ENCODE peak calls at places on chromosomes 13 and 19, in seven cellular contexts. One of them, this sample, is unnamed.

GRCh38 chr19:42277821-42278809 is 9.1 kb downstream of the CIC start:
- DNase-seq in SJSA1: no peak
- DNase-seq in NCI-H1092: no peak
- DNase-seq in fibroblast of villous mesenchyme: no peak
- DNase-seq in activated T-helper 1 cell treated with anti-CD3 and anti-CD28 coated beads, Interleukin-12 subunit alpha, Interleukin-12 subunit beta, Interleukin-2, Interleukin-4 antibody, amounts not matched to agents 30 ng/mL and 10 ng/mL and 1 ng/mL, durations not matched to agents 14 hours and 24 hours and 36 hours: no peak
- DNase-seq in right atrium auricular region: no peak
- DNase-seq in nucleus accumbens: no peak
- DNase-seq in this sample: peak

GRCh38 chr19:1366899-1367870 is 16.5 kb upstream of the NDUFS7 start:
- DNase-seq in activated T-helper 1 cell treated with anti-CD3 and anti-CD28 coated beads, Interleukin-12 subunit alpha, Interleukin-12 subunit beta, Interleukin-2, Interleukin-4 antibody, amounts not matched to agents 30 ng/mL and 10 ng/mL and 1 ng/mL, durations not matched to agents 14 hours and 24 hours and 36 hours: no peak
- DNase-seq in fibroblast of villous mesenchyme: no peak
- DNase-seq in NCI-H1092: no peak
- DNase-seq in SJSA1: no peak
- DNase-seq in right atrium auricular region: no peak
- DNase-seq in nucleus accumbens: no peak
- DNase-seq in this sample: no peak

GRCh38 chr19:42563352-42564210 is 31.1 kb downstream of the CEACAM8 start:
- DNase-seq in SJSA1: no peak
- DNase-seq in fibroblast of villous mesenchyme: peak
- DNase-seq in activated T-helper 1 cell treated with anti-CD3 and anti-CD28 coated beads, Interleukin-12 subunit alpha, Interleukin-12 subunit beta, Interleukin-2, Interleukin-4 antibody, amounts not matched to agents 30 ng/mL and 10 ng/mL and 1 ng/mL, durations not matched to agents 14 hours and 24 hours and 36 hours: no peak
- DNase-seq in NCI-H1092: peak
- DNase-seq in nucleus accumbens: peak
- DNase-seq in right atrium auricular region: peak
- DNase-seq in this sample: no peak

GRCh38 chr13:40468227-40468838 is 198.1 kb downstream of the FOXO1 start:
- DNase-seq in fibroblast of villous mesenchyme: no peak
- DNase-seq in SJSA1: no peak
- DNase-seq in right atrium auricular region: no peak
- DNase-seq in NCI-H1092: no peak
- DNase-seq in activated T-helper 1 cell treated with anti-CD3 and anti-CD28 coated beads, Interleukin-12 subunit alpha, Interleukin-12 subunit beta, Interleukin-2, Interleukin-4 antibody, amounts not matched to agents 30 ng/mL and 10 ng/mL and 1 ng/mL, durations not matched to agents 14 hours and 24 hours and 36 hours: no peak
- DNase-seq in nucleus accumbens: no peak
- DNase-seq in this sample: no peak

GRCh38 chr19:32748497-32748896 is 28.9 kb downstream of the TDRD12 start:
- DNase-seq in nucleus accumbens: no peak
- DNase-seq in SJSA1: no peak
- DNase-seq in right atrium auricular region: no peak
- DNase-seq in fibroblast of villous mesenchyme: no peak
- DNase-seq in NCI-H1092: no peak
- DNase-seq in activated T-helper 1 cell treated with anti-CD3 and anti-CD28 coated beads, Interleukin-12 subunit alpha, Interleukin-12 subunit beta, Interleukin-2, Interleukin-4 antibody, amounts not matched to agents 30 ng/mL and 10 ng/mL and 1 ng/mL, durations not matched to agents 14 hours and 24 hours and 36 hours: no peak
- DNase-seq in this sample: no peak

GRCh38 chr13:103287659-103288058 is 221.4 kb upstream of the SLC10A2 start:
- DNase-seq in SJSA1: no peak
- DNase-seq in activated T-helper 1 cell treated with anti-CD3 and anti-CD28 coated beads, Interleukin-12 subunit alpha, Interleukin-12 subunit beta, Interleukin-2, Interleukin-4 antibody, amounts not matched to agents 30 ng/mL and 10 ng/mL and 1 ng/mL, durations not matched to agents 14 hours and 24 hours and 36 hours: no peak
- DNase-seq in nucleus accumbens: no peak
- DNase-seq in right atrium auricular region: no peak
- DNase-seq in fibroblast of villous mesenchyme: no peak
- DNase-seq in NCI-H1092: no peak
- DNase-seq in this sample: no peak

GRCh38 chr13:40350283-40350992 is 316.0 kb downstream of the FOXO1 start:
- DNase-seq in nucleus accumbens: no peak
- DNase-seq in activated T-helper 1 cell treated with anti-CD3 and anti-CD28 coated beads, Interleukin-12 subunit alpha, Interleukin-12 subunit beta, Interleukin-2, Interleukin-4 antibody, amounts not matched to agents 30 ng/mL and 10 ng/mL and 1 ng/mL, durations not matched to agents 14 hours and 24 hours and 36 hours: no peak
- DNase-seq in NCI-H1092: no peak
- DNase-seq in fibroblast of villous mesenchyme: peak
- DNase-seq in SJSA1: no peak
- DNase-seq in right atrium auricular region: peak
- DNase-seq in this sample: no peak

GRCh38 chr13:46339035-46339666 is 47.9 kb downstream of the RUBCNL start:
- DNase-seq in fibroblast of villous mesenchyme: peak
- DNase-seq in SJSA1: peak
- DNase-seq in activated T-helper 1 cell treated with anti-CD3 and anti-CD28 coated beads, Interleukin-12 subunit alpha, Interleukin-12 subunit beta, Interleukin-2, Interleukin-4 antibody, amounts not matched to agents 30 ng/mL and 10 ng/mL and 1 ng/mL, durations not matched to agents 14 hours and 24 hours and 36 hours: no peak
- DNase-seq in nucleus accumbens: peak
- DNase-seq in NCI-H1092: no peak
- DNase-seq in right atrium auricular region: peak
- DNase-seq in this sample: no peak

GRCh38 chr13:24995225-24995804 is 100.6 kb upstream of the PABPC3 start:
- DNase-seq in fibroblast of villous mesenchyme: peak
- DNase-seq in nucleus accumbens: peak
- DNase-seq in activated T-helper 1 cell treated with anti-CD3 and anti-CD28 coated beads, Interleukin-12 subunit alpha, Interleukin-12 subunit beta, Interleukin-2, Interleukin-4 antibody, amounts not matched to agents 30 ng/mL and 10 ng/mL and 1 ng/mL, durations not matched to agents 14 hours and 24 hours and 36 hours: peak
- DNase-seq in NCI-H1092: peak
- DNase-seq in SJSA1: peak
- DNase-seq in right atrium auricular region: no peak
- DNase-seq in this sample: peak

GRCh38 chr13:30395192-30396158 is 26.8 kb upstream of the UBE2L5 start:
- DNase-seq in right atrium auricular region: peak
- DNase-seq in SJSA1: peak
- DNase-seq in nucleus accumbens: peak
- DNase-seq in activated T-helper 1 cell treated with anti-CD3 and anti-CD28 coated beads, Interleukin-12 subunit alpha, Interleukin-12 subunit beta, Interleukin-2, Interleukin-4 antibody, amounts not matched to agents 30 ng/mL and 10 ng/mL and 1 ng/mL, durations not matched to agents 14 hours and 24 hours and 36 hours: peak
- DNase-seq in NCI-H1092: peak
- DNase-seq in fibroblast of villous mesenchyme: peak
- DNase-seq in this sample: peak

GRCh38 chr19:7920520-7921301 is 573 bp downstream of the SNAPC2 start:
- DNase-seq in nucleus accumbens: peak
- DNase-seq in activated T-helper 1 cell treated with anti-CD3 and anti-CD28 coated beads, Interleukin-12 subunit alpha, Interleukin-12 subunit beta, Interleukin-2, Interleukin-4 antibody, amounts not matched to agents 30 ng/mL and 10 ng/mL and 1 ng/mL, durations not matched to agents 14 hours and 24 hours and 36 hours: peak
- DNase-seq in fibroblast of villous mesenchyme: peak
- DNase-seq in NCI-H1092: peak
- DNase-seq in SJSA1: peak
- DNase-seq in right atrium auricular region: peak
- DNase-seq in this sample: peak

GRCh38 chr19:29415507-29415906 is 110.3 kb upstream of the VSTM2B start:
- DNase-seq in right atrium auricular region: no peak
- DNase-seq in nucleus accumbens: no peak
- DNase-seq in SJSA1: no peak
- DNase-seq in NCI-H1092: no peak
- DNase-seq in fibroblast of villous mesenchyme: no peak
- DNase-seq in activated T-helper 1 cell treated with anti-CD3 and anti-CD28 coated beads, Interleukin-12 subunit alpha, Interleukin-12 subunit beta, Interleukin-2, Interleukin-4 antibody, amounts not matched to agents 30 ng/mL and 10 ng/mL and 1 ng/mL, durations not matched to agents 14 hours and 24 hours and 36 hours: no peak
- DNase-seq in this sample: no peak

GRCh38 chr13:24192036-24192810 is 31.7 kb downstream of the SPATA13 start:
- DNase-seq in SJSA1: no peak
- DNase-seq in right atrium auricular region: no peak
- DNase-seq in NCI-H1092: no peak
- DNase-seq in nucleus accumbens: no peak
- DNase-seq in activated T-helper 1 cell treated with anti-CD3 and anti-CD28 coated beads, Interleukin-12 subunit alpha, Interleukin-12 subunit beta, Interleukin-2, Interleukin-4 antibody, amounts not matched to agents 30 ng/mL and 10 ng/mL and 1 ng/mL, durations not matched to agents 14 hours and 24 hours and 36 hours: no peak
- DNase-seq in fibroblast of villous mesenchyme: no peak
- DNase-seq in this sample: no peak

GRCh38 chr13:27455331-27455855 is 5.0 kb upstream of the MTIF3 start:
- DNase-seq in nucleus accumbens: no peak
- DNase-seq in right atrium auricular region: no peak
- DNase-seq in activated T-helper 1 cell treated with anti-CD3 and anti-CD28 coated beads, Interleukin-12 subunit alpha, Interleukin-12 subunit beta, Interleukin-2, Interleukin-4 antibody, amounts not matched to agents 30 ng/mL and 10 ng/mL and 1 ng/mL, durations not matched to agents 14 hours and 24 hours and 36 hours: no peak
- DNase-seq in fibroblast of villous mesenchyme: peak
- DNase-seq in SJSA1: no peak
- DNase-seq in NCI-H1092: no peak
- DNase-seq in this sample: no peak

GRCh38 chr19:49364083-49364687 is 508 bp downstream of the DKKL1 start:
- DNase-seq in fibroblast of villous mesenchyme: no peak
- DNase-seq in SJSA1: no peak
- DNase-seq in activated T-helper 1 cell treated with anti-CD3 and anti-CD28 coated beads, Interleukin-12 subunit alpha, Interleukin-12 subunit beta, Interleukin-2, Interleukin-4 antibody, amounts not matched to agents 30 ng/mL and 10 ng/mL and 1 ng/mL, durations not matched to agents 14 hours and 24 hours and 36 hours: no peak
- DNase-seq in right atrium auricular region: no peak
- DNase-seq in NCI-H1092: no peak
- DNase-seq in nucleus accumbens: no peak
- DNase-seq in this sample: no peak

GRCh38 chr19:16180611-16181010 is 4.6 kb upstream of the FAM32A start:
- DNase-seq in NCI-H1092: no peak
- DNase-seq in activated T-helper 1 cell treated with anti-CD3 and anti-CD28 coated beads, Interleukin-12 subunit alpha, Interleukin-12 subunit beta, Interleukin-2, Interleukin-4 antibody, amounts not matched to agents 30 ng/mL and 10 ng/mL and 1 ng/mL, durations not matched to agents 14 hours and 24 hours and 36 hours: no peak
- DNase-seq in fibroblast of villous mesenchyme: peak
- DNase-seq in nucleus accumbens: no peak
- DNase-seq in right atrium auricular region: no peak
- DNase-seq in SJSA1: peak
- DNase-seq in this sample: no peak

GRCh38 chr13:20902438-20903163 is at the start of gene XPO4:
- DNase-seq in NCI-H1092: peak
- DNase-seq in right atrium auricular region: peak
- DNase-seq in fibroblast of villous mesenchyme: peak
- DNase-seq in SJSA1: peak
- DNase-seq in nucleus accumbens: peak
- DNase-seq in activated T-helper 1 cell treated with anti-CD3 and anti-CD28 coated beads, Interleukin-12 subunit alpha, Interleukin-12 subunit beta, Interleukin-2, Interleukin-4 antibody, amounts not matched to agents 30 ng/mL and 10 ng/mL and 1 ng/mL, durations not matched to agents 14 hours and 24 hours and 36 hours: peak
- DNase-seq in this sample: peak

This sample was measured in T1000.